ENCODE peak calls at places on chromosome 9, in nine cellular contexts. One of them, this sample, is unnamed.

GRCh38 chr9:120855827-120856636 is 13.3 kb upstream of the PSMD5 start:
- DNase-seq in tibial artery: no peak
- DNase-seq in ovary: no peak
- DNase-seq in uterus: no peak
- DNase-seq in lower lobe of right lung: no peak
- DNase-seq in MM.1S: no peak
- DNase-seq in GM12865: no peak
- DNase-seq in choroid plexus epithelial cell: no peak
- DNase-seq in right lobe of liver: no peak
- DNase-seq in this sample: no peak

GRCh38 chr9:113544001-113544340 is 80.4 kb downstream of the RGS3 start:
- DNase-seq in lower lobe of right lung: no peak
- DNase-seq in uterus: no peak
- DNase-seq in right lobe of liver: no peak
- DNase-seq in tibial artery: no peak
- DNase-seq in GM12865: no peak
- DNase-seq in ovary: no peak
- DNase-seq in choroid plexus epithelial cell: no peak
- DNase-seq in MM.1S: no peak
- DNase-seq in this sample: no peak

GRCh38 chr9:27440888-27441740 is 83.0 kb upstream of the IFNK start:
- DNase-seq in tibial artery: no peak
- DNase-seq in uterus: no peak
- DNase-seq in choroid plexus epithelial cell: no peak
- DNase-seq in lower lobe of right lung: no peak
- DNase-seq in right lobe of liver: no peak
- DNase-seq in GM12865: no peak
- DNase-seq in MM.1S: no peak
- DNase-seq in ovary: no peak
- DNase-seq in this sample: no peak

GRCh38 chr9:14170973-14171596 is 142.9 kb downstream of the NFIB start:
- DNase-seq in ovary: no peak
- DNase-seq in uterus: no peak
- DNase-seq in GM12865: peak; percentile 8
- DNase-seq in choroid plexus epithelial cell: peak; percentile 86
- DNase-seq in lower lobe of right lung: no peak
- DNase-seq in MM.1S: no peak
- DNase-seq in right lobe of liver: no peak
- DNase-seq in tibial artery: no peak
- DNase-seq in this sample: peak; percentile 89

GRCh38 chr9:37677435-37677834 is 26.7 kb downstream of the FRMPD1 start:
- DNase-seq in uterus: no peak
- DNase-seq in lower lobe of right lung: no peak
- DNase-seq in MM.1S: no peak
- DNase-seq in tibial artery: no peak
- DNase-seq in right lobe of liver: no peak
- DNase-seq in GM12865: no peak
- DNase-seq in choroid plexus epithelial cell: no peak
- DNase-seq in ovary: no peak
- DNase-seq in this sample: no peak

GRCh38 chr9:2087500-2088313 is 72.6 kb downstream of the SMARCA2 start:
- DNase-seq in lower lobe of right lung: no peak
- DNase-seq in uterus: no peak
- DNase-seq in GM12865: peak; percentile 76
- DNase-seq in MM.1S: peak; percentile 76
- DNase-seq in right lobe of liver: no peak
- DNase-seq in choroid plexus epithelial cell: peak; percentile 59
- DNase-seq in ovary: no peak
- DNase-seq in tibial artery: no peak
- DNase-seq in this sample: peak; percentile 61

GRCh38 chr9:116998305-116998704 is 311.2 kb downstream of the TRIM32 start:
- DNase-seq in tibial artery: no peak
- DNase-seq in right lobe of liver: no peak
- DNase-seq in ovary: no peak
- DNase-seq in GM12865: peak; percentile 22
- DNase-seq in choroid plexus epithelial cell: peak; percentile 36
- DNase-seq in uterus: no peak
- DNase-seq in MM.1S: peak; percentile 55
- DNase-seq in lower lobe of right lung: no peak
- DNase-seq in this sample: peak; percentile 71

GRCh38 chr9:127779136-127779981 is 893 bp upstream of the SH2D3C start:
- DNase-seq in uterus: no peak
- DNase-seq in right lobe of liver: no peak
- DNase-seq in GM12865: peak; percentile 88
- DNase-seq in lower lobe of right lung: no peak
- DNase-seq in choroid plexus epithelial cell: peak; percentile 59
- DNase-seq in MM.1S: peak; percentile 83
- DNase-seq in tibial artery: no peak
- DNase-seq in ovary: no peak
- DNase-seq in this sample: peak; percentile 17

GRCh38 chr9:127923771-127924170 is 6.8 kb downstream of the PIP5KL1 start:
- DNase-seq in MM.1S: no peak
- DNase-seq in choroid plexus epithelial cell: peak; percentile 83
- DNase-seq in uterus: no peak
- DNase-seq in ovary: no peak
- DNase-seq in tibial artery: no peak
- DNase-seq in lower lobe of right lung: no peak
- DNase-seq in right lobe of liver: no peak
- DNase-seq in GM12865: no peak
- DNase-seq in this sample: peak; percentile 92

GRCh38 chr9:109229682-109230081 is 62.6 kb upstream of the FRRS1L start:
- DNase-seq in right lobe of liver: no peak
- DNase-seq in MM.1S: no peak
- DNase-seq in ovary: no peak
- DNase-seq in GM12865: no peak
- DNase-seq in uterus: no peak
- DNase-seq in tibial artery: no peak
- DNase-seq in lower lobe of right lung: no peak
- DNase-seq in choroid plexus epithelial cell: no peak
- DNase-seq in this sample: no peak

GRCh38 chr9:101366038-101366756 is 18.6 kb downstream of the BAAT start:
- DNase-seq in lower lobe of right lung: no peak
- DNase-seq in ovary: no peak
- DNase-seq in tibial artery: no peak
- DNase-seq in choroid plexus epithelial cell: no peak
- DNase-seq in right lobe of liver: no peak
- DNase-seq in uterus: no peak
- DNase-seq in GM12865: no peak
- DNase-seq in MM.1S: no peak
- DNase-seq in this sample: no peak

GRCh38 chr9:88741335-88741734 is 206.4 kb downstream of the NXNL2 start:
- DNase-seq in GM12865: peak; percentile 34
- DNase-seq in MM.1S: no peak
- DNase-seq in tibial artery: no peak
- DNase-seq in choroid plexus epithelial cell: peak; percentile 47
- DNase-seq in right lobe of liver: no peak
- DNase-seq in ovary: no peak
- DNase-seq in lower lobe of right lung: no peak
- DNase-seq in uterus: no peak
- DNase-seq in this sample: no peak

GRCh38 chr9:36074055-36074454 is 37.3 kb downstream of the RECK start:
- DNase-seq in GM12865: no peak
- DNase-seq in tibial artery: no peak
- DNase-seq in right lobe of liver: no peak
- DNase-seq in ovary: no peak
- DNase-seq in uterus: no peak
- DNase-seq in lower lobe of right lung: no peak
- DNase-seq in MM.1S: no peak
- DNase-seq in choroid plexus epithelial cell: no peak
- DNase-seq in this sample: no peak

GRCh38 chr9:129708799-129709198 is 43.4 kb downstream of the PRRX2 start:
- DNase-seq in ovary: no peak
- DNase-seq in right lobe of liver: no peak
- DNase-seq in uterus: no peak
- DNase-seq in MM.1S: no peak
- DNase-seq in choroid plexus epithelial cell: no peak
- DNase-seq in lower lobe of right lung: no peak
- DNase-seq in tibial artery: no peak
- DNase-seq in GM12865: no peak
- DNase-seq in this sample: no peak

GRCh38 chr9:4581031-4581760 is 80.9 kb upstream of the PLPP6 start:
- DNase-seq in choroid plexus epithelial cell: no peak
- DNase-seq in lower lobe of right lung: no peak
- DNase-seq in tibial artery: no peak
- DNase-seq in ovary: no peak
- DNase-seq in right lobe of liver: no peak
- DNase-seq in uterus: no peak
- DNase-seq in GM12865: no peak
- DNase-seq in MM.1S: no peak
- DNase-seq in this sample: no peak

GRCh38 chr9:121651295-121652036 is at the start of gene DAB2IP:
- DNase-seq in choroid plexus epithelial cell: peak; percentile 20
- DNase-seq in GM12865: no peak
- DNase-seq in tibial artery: peak; percentile 47
- DNase-seq in ovary: peak; percentile 77
- DNase-seq in MM.1S: no peak
- DNase-seq in right lobe of liver: peak; percentile 67
- DNase-seq in lower lobe of right lung: no peak
- DNase-seq in uterus: peak; percentile 82
- DNase-seq in this sample: peak; percentile 11

GRCh38 chr9:89961616-89962341 is 357.0 kb downstream of the GADD45G start:
- DNase-seq in ovary: no peak
- DNase-seq in uterus: no peak
- DNase-seq in GM12865: no peak
- DNase-seq in choroid plexus epithelial cell: peak; percentile 28
- DNase-seq in tibial artery: no peak
- DNase-seq in right lobe of liver: no peak
- DNase-seq in MM.1S: no peak
- DNase-seq in lower lobe of right lung: no peak
- DNase-seq in this sample: no peak

GRCh38 chr9:73780916-73781315 is 629.3 kb downstream of the ANXA1 start:
- DNase-seq in tibial artery: no peak
- DNase-seq in choroid plexus epithelial cell: peak; percentile 98
- DNase-seq in GM12865: no peak
- DNase-seq in right lobe of liver: no peak
- DNase-seq in lower lobe of right lung: no peak
- DNase-seq in ovary: no peak
- DNase-seq in uterus: no peak
- DNase-seq in MM.1S: no peak
- DNase-seq in this sample: peak; percentile 92

GRCh38 chr9:1320667-1321195 is 270.6 kb downstream of the DMRT2 start:
- DNase-seq in ovary: no peak
- DNase-seq in lower lobe of right lung: no peak
- DNase-seq in choroid plexus epithelial cell: no peak
- DNase-seq in right lobe of liver: no peak
- DNase-seq in tibial artery: no peak
- DNase-seq in uterus: no peak
- DNase-seq in GM12865: no peak
- DNase-seq in MM.1S: no peak
- DNase-seq in this sample: no peak

GRCh38 chr9:137618105-137619067 is at the start of gene EHMT1:
- DNase-seq in choroid plexus epithelial cell: peak; percentile 84
- DNase-seq in MM.1S: peak; percentile 92
- DNase-seq in uterus: peak; percentile 92
- DNase-seq in tibial artery: peak; percentile 58
- DNase-seq in GM12865: peak; percentile 93
- DNase-seq in lower lobe of right lung: peak; percentile 88
- DNase-seq in ovary: peak; percentile 84
- DNase-seq in right lobe of liver: peak; percentile 88
- DNase-seq in this sample: peak; percentile 77
- TF ChIP-seq CTCF in choroid plexus epithelial cell: peak; percentile 6
- TF ChIP-seq CTCF in MM.1S: no peak
- TF ChIP-seq CTCF in uterus: peak; percentile 11
- TF ChIP-seq CTCF in tibial artery: no peak
- TF ChIP-seq CTCF in GM12865: no peak
- TF ChIP-seq CTCF in lower lobe of right lung: no peak
- TF ChIP-seq CTCF in ovary: no peak
- TF ChIP-seq CTCF in right lobe of liver: no peak
- TF ChIP-seq CTCF in this sample: no peak

GRCh38 chr9:7844283-7844682 is 44.7 kb upstream of the DMAC1 start:
- DNase-seq in GM12865: peak; percentile 23
- DNase-seq in uterus: no peak
- DNase-seq in tibial artery: no peak
- DNase-seq in right lobe of liver: no peak
- DNase-seq in ovary: no peak
- DNase-seq in MM.1S: no peak
- DNase-seq in choroid plexus epithelial cell: peak; percentile 11
- DNase-seq in lower lobe of right lung: no peak
- DNase-seq in this sample: peak; percentile 41
- TF ChIP-seq CTCF in GM12865: peak; percentile 4
- TF ChIP-seq CTCF in uterus: no peak
- TF ChIP-seq CTCF in tibial artery: peak; percentile 6
- TF ChIP-seq CTCF in right lobe of liver: peak; percentile 4
- TF ChIP-seq CTCF in ovary: no peak
- TF ChIP-seq CTCF in MM.1S: peak; percentile 35
- TF ChIP-seq CTCF in choroid plexus epithelial cell: peak; percentile 25
- TF ChIP-seq CTCF in lower lobe of right lung: peak; percentile 35
- TF ChIP-seq CTCF in this sample: peak; percentile 53

DNA sequence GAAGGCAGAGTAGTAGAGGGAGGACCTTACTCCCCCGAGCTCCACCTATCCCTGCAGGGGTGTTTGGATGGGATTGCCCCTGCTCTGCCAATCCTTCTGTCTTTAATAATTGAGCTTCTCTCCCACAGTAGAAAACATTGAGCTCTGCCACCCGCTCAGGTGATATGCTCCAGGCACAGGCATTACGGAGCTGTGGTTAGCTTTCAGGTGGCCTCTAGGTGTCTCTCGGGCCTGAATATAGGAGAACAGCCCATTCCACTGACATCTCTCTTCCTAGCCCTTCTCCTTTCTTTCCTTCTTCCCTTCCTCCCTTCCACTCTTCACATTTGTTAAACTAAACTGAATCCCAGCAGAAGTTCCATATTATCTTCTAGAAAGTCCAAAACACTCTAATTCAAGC is 203.4 kb downstream of the SYK start:
- DNase-seq in lower lobe of right lung: no peak
- DNase-seq in right lobe of liver: no peak
- DNase-seq in ovary: no peak
- DNase-seq in uterus: no peak
- DNase-seq in GM12865: no peak
- DNase-seq in choroid plexus epithelial cell: no peak
- DNase-seq in tibial artery: no peak
- DNase-seq in MM.1S: no peak
- DNase-seq in this sample: no peak
- TF ChIP-seq CTCF in lower lobe of right lung: no peak
- TF ChIP-seq CTCF in right lobe of liver: no peak
- TF ChIP-seq CTCF in ovary: no peak
- TF ChIP-seq CTCF in uterus: no peak
- TF ChIP-seq CTCF in GM12865: no peak
- TF ChIP-seq CTCF in choroid plexus epithelial cell: no peak
- TF ChIP-seq CTCF in tibial artery: no peak
- TF ChIP-seq CTCF in MM.1S: no peak
- TF ChIP-seq CTCF in this sample: no peak

GRCh38 chr9:97788763-97789663 is 64.0 kb upstream of the FOXE1 start:
- DNase-seq in uterus: no peak
- DNase-seq in ovary: no peak
- DNase-seq in MM.1S: no peak
- DNase-seq in GM12865: no peak
- DNase-seq in lower lobe of right lung: no peak
- DNase-seq in right lobe of liver: peak; percentile 75
- DNase-seq in choroid plexus epithelial cell: no peak
- DNase-seq in tibial artery: no peak
- DNase-seq in this sample: peak; percentile 83
- TF ChIP-seq CTCF in uterus: no peak
- TF ChIP-seq CTCF in ovary: no peak
- TF ChIP-seq CTCF in MM.1S: no peak
- TF ChIP-seq CTCF in GM12865: no peak
- TF ChIP-seq CTCF in lower lobe of right lung: no peak
- TF ChIP-seq CTCF in right lobe of liver: no peak
- TF ChIP-seq CTCF in choroid plexus epithelial cell: no peak
- TF ChIP-seq CTCF in tibial artery: no peak
- TF ChIP-seq CTCF in this sample: no peak

DNA sequence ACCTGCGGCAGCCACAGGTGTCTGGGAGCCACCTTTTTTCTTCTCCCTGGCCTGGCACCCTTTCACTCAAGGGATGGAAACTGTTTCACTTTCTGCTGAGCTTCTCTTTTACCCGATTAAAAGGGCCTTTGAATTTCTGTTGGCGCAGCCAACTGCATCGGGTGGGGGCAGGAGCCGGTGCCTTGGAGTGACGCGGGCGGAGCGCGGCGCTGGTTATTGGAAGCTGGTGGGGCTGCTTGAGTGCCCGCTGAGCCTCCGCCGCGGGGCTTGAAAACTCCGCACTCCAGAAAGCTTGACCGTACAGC is 52.0 kb upstream of the TJP2 start:
- DNase-seq in uterus: peak; percentile 50
- DNase-seq in right lobe of liver: peak; percentile 77
- DNase-seq in GM12865: peak; percentile 44
- DNase-seq in ovary: peak; percentile 65
- DNase-seq in tibial artery: peak; percentile 84
- DNase-seq in choroid plexus epithelial cell: peak; percentile 73
- DNase-seq in MM.1S: peak; percentile 86
- DNase-seq in lower lobe of right lung: peak; percentile 84
- DNase-seq in this sample: peak; percentile 70
- TF ChIP-seq CTCF in uterus: no peak
- TF ChIP-seq CTCF in right lobe of liver: no peak
- TF ChIP-seq CTCF in GM12865: no peak
- TF ChIP-seq CTCF in ovary: no peak
- TF ChIP-seq CTCF in tibial artery: no peak
- TF ChIP-seq CTCF in choroid plexus epithelial cell: no peak
- TF ChIP-seq CTCF in MM.1S: no peak
- TF ChIP-seq CTCF in lower lobe of right lung: no peak
- TF ChIP-seq CTCF in this sample: no peak